ENCODE peak calls at places on chromosome 6, in five cellular contexts. P, S, J, K and Y are unnamed samples.
A peak's percentile ranks its signal among the peaks of the same experiment; 100 is the strongest.

GRCh38 chr6:113359155-113360140 is 497.7 kb upstream of the MARCKS start:
- DNase-seq in P (peak; percentile 10), S (peak; percentile 93), J (no peak), K (peak; percentile 72), Y (no peak)

GRCh38 chr6:53115113-53115512 is 33.5 kb downstream of the GCM1 start:
- DNase-seq in P (no peak), S (no peak), J (no peak), K (no peak), Y (no peak)

GRCh38 chr6:168938546-168938945 is 315.1 kb downstream of the THBS2 start:
- DNase-seq in P (no peak), S (no peak), J (no peak), K (no peak), Y (no peak)

GRCh38 chr6:150813319-150813992 is 52.0 kb upstream of the MTHFD1L start:
- DNase-seq in P (peak; percentile 49), S (peak; percentile 95), J (no peak), K (peak; percentile 75), Y (no peak)

GRCh38 chr6:99588618-99589289 is 17.9 kb upstream of the PRDM13 start:
- DNase-seq in P (peak; percentile 76), S (peak; percentile 80), J (peak; percentile 87), K (peak; percentile 89), Y (no peak)

GRCh38 chr6:79610301-79611009 is 20.7 kb upstream of the SH3BGRL2 start:
- DNase-seq in P (no peak), S (peak; percentile 76), J (no peak), K (no peak), Y (no peak)

GRCh38 chr6:26175428-26176181 is 88.4 kb downstream of the HFE start:
- DNase-seq in P (peak; percentile 83), S (peak; percentile 82), J (peak; percentile 27), K (peak; percentile 64), Y (no peak)

GRCh38 chr6:126199482-126199881 is 140.4 kb upstream of the CENPW start:
- DNase-seq in P (no peak), S (no peak), J (peak; percentile 62), K (no peak), Y (no peak)

GRCh38 chr6:53808302-53808881 is 13.6 kb downstream of the LRRC1 start:
- DNase-seq in P (no peak), S (no peak), J (no peak), K (no peak), Y (no peak)

GRCh38 chr6:38346291-38347079 is 293.2 kb downstream of the BTBD9 start:
- DNase-seq in P (no peak), S (peak; percentile 7), J (no peak), K (peak; percentile 87), Y (peak; percentile 83)